ENCODE peak calls at places on chromosomes 3 and 15, in four cellular contexts. Y is cardiac muscle cell; H is naive thymus-derived CD4-positive, alpha-beta T cell; D is right lobe of liver. U is an unnamed sample. For H3K4me1, the result is how much of the 10 kb centered on the place peaks cover.

GRCh38 chr3:197023241-197023997 is 6.2 kb downstream of the MELTF start:
- DNase-seq in Y (no peak), D (no peak), H (no peak), U (no peak)

GRCh38 chr3:58325525-58325992 is 7.1 kb upstream of the PXK start:
- DNase-seq in D (no peak), H (no peak), Y (peak), U (no peak)

GRCh38 chr3:25603703-25604102 is 61.0 kb downstream of the TOP2B start:
- DNase-seq in D (no peak), Y (peak), H (no peak), U (no peak)

GRCh38 chr3:4855676-4856075 is 123.6 kb upstream of the BHLHE40 start:
- DNase-seq in H (no peak), Y (no peak), D (no peak), U (no peak)

GRCh38 chr3:79517766-79518413 is 249.9 kb downstream of the ROBO1 start:
- DNase-seq in Y (peak), D (no peak), H (no peak), U (no peak)

GRCh38 chr3:25441234-25441856 is 13.3 kb downstream of the RARB start:
- DNase-seq in Y (no peak), D (no peak), H (no peak), U (no peak)

GRCh38 chr3:170572665-170573253 is 13.1 kb downstream of the SLC7A14 start:
- DNase-seq in Y (peak), D (no peak), H (no peak), U (no peak)

GRCh38 chr3:34229871-34230270 is 431.4 kb downstream of the PDCD6IP start:
- DNase-seq in D (no peak), Y (no peak), H (no peak), U (no peak)

GRCh38 chr15:53115563-53115962 is 325.4 kb upstream of the ONECUT1 start:
- DNase-seq in Y (no peak), H (no peak), D (no peak), U (no peak)

GRCh38 chr3:12148183-12148940 is 10.3 kb downstream of the TIMP4 start:
- DNase-seq in Y (peak), D (no peak), H (no peak), U (no peak)

GRCh38 chr3:98982336-98982735 is 80.8 kb upstream of the DCBLD2 start:
- DNase-seq in H (no peak), Y (no peak), D (no peak), U (no peak)

GRCh38 chr3:38613426-38613825 is 36.1 kb downstream of the SCN5A start:
- DNase-seq in Y (no peak), D (no peak), H (no peak), U (no peak)

GRCh38 chr15:29226431-29227216 is 43.0 kb downstream of the NSMCE3 start:
- DNase-seq in D (no peak), Y (no peak), H (no peak), U (no peak)

GRCh38 chr3:134004841-134005240 is 24.9 kb downstream of the SLCO2A1 start:
- DNase-seq in D (no peak), H (no peak), Y (no peak), U (no peak)

GRCh38 chr3:161559177-161559998 is 62.8 kb downstream of the OTOL1 start:
- DNase-seq in Y (peak), D (no peak), H (no peak), U (no peak)

GRCh38 chr15:42138968-42139386 is 17.5 kb downstream of the PLA2G4F start:
- DNase-seq in Y (no peak), D (no peak), H (no peak), U (no peak)

GRCh38 chr15:39651295-39651694 is 70.4 kb downstream of the THBS1 start:
- DNase-seq in H (no peak), Y (no peak), D (no peak), U (no peak)

GRCh38 chr15:87619161-87619960 is 637.2 kb downstream of the NTRK3 start:
- DNase-seq in D (no peak), Y (peak), H (no peak), U (no peak)

GRCh38 chr15:70703483-70703882 is 59.9 kb downstream of the UACA start:
- DNase-seq in Y (peak), D (no peak), H (no peak), U (no peak)

GRCh38 chr15:98744506-98744905 is 96.2 kb downstream of the IGF1R start:
- DNase-seq in H (no peak), Y (no peak), D (no peak), U (no peak)

GRCh38 chr15:58985443-58985842 is 2.0 kb upstream of the RNF111 start:
- DNase-seq in D (peak), Y (peak), H (no peak), U (no peak)

GRCh38 chr3:181616088-181617070 is 95.3 kb upstream of the SOX2 start:
- DNase-seq in D (no peak), Y (no peak), H (no peak), U (no peak)

GRCh38 chr15:69730281-69731235 is 277.9 kb downstream of the RPLP1 start:
- DNase-seq in D (no peak), Y (no peak), H (no peak), U (no peak)

GRCh38 chr3:188524057-188524456 is 370.1 kb downstream of the LPP start:
- DNase-seq in Y (no peak), D (no peak), H (no peak), U (no peak)

GRCh38 chr3:52315977-52316764 is at the start of gene DNAH1:
- DNase-seq in Y (no peak), D (no peak), H (no peak), U (no peak)

GRCh38 chr15:90336705-90337141 is 15.4 kb upstream of the ZNF774 start:
- DNase-seq in D (no peak), H (no peak), Y (no peak), U (no peak)

GRCh38 chr3:186461141-186461540 is 83.0 kb downstream of the CRYGS start:
- DNase-seq in Y (peak), H (no peak), D (no peak), U (no peak)

GRCh38 chr3:5891721-5892120 is 704.2 kb downstream of the EDEM1 start:
- DNase-seq in D (no peak), H (no peak), Y (no peak), U (no peak)

GRCh38 chr3:143970773-143971366 is 753 bp upstream of the DIPK2A start:
- DNase-seq in Y (no peak), H (peak), D (peak), U (peak)

GRCh38 chr15:88018865-88019626 is 237.5 kb downstream of the NTRK3 start:
- DNase-seq in H (no peak), Y (peak), D (no peak), U (no peak)

GRCh38 chr15:81091889-81092558 is 42.0 kb upstream of the CFAP161 start:
- DNase-seq in Y (peak), D (no peak), H (no peak), U (no peak)

GRCh38 chr3:149245738-149246451 is 24.3 kb upstream of the CP start:
- DNase-seq in Y (peak), D (no peak), H (no peak), U (no peak)

GRCh38 chr3:90041995-90042394 is 934.6 kb downstream of the EPHA3 start:
- DNase-seq in D (no peak), H (no peak), Y (no peak), U (no peak)

GRCh38 chr3:72134989-72135451 is 350.1 kb upstream of the PROK2 start:
- DNase-seq in H (no peak), D (no peak), Y (no peak), U (no peak)

GRCh38 chr15:21262851-21263400 is 177.4 kb downstream of the POTEB3 start:
- DNase-seq in H (no peak), Y (no peak), D (no peak), U (no peak)

GRCh38 chr3:73094951-73095350 is 33.5 kb downstream of the EBLN2 start:
- DNase-seq in D (no peak), H (no peak), Y (peak), U (no peak)

GRCh38 chr3:156691920-156692319 is 17.5 kb downstream of the TIPARP start:
- DNase-seq in Y (peak), H (no peak), D (no peak), U (no peak)

GRCh38 chr3:156687023-156687422 is 12.6 kb downstream of the TIPARP start:
- DNase-seq in Y (no peak), D (no peak), H (no peak), U (no peak)

GRCh38 chr3:156685752-156686151 is 11.4 kb downstream of the TIPARP start:
- DNase-seq in D (no peak), Y (no peak), H (no peak), U (no peak)

GRCh38 chr3:156689589-156689988 is 15.2 kb downstream of the TIPARP start:
- DNase-seq in D (no peak), H (no peak), Y (no peak), U (no peak)

DNA sequence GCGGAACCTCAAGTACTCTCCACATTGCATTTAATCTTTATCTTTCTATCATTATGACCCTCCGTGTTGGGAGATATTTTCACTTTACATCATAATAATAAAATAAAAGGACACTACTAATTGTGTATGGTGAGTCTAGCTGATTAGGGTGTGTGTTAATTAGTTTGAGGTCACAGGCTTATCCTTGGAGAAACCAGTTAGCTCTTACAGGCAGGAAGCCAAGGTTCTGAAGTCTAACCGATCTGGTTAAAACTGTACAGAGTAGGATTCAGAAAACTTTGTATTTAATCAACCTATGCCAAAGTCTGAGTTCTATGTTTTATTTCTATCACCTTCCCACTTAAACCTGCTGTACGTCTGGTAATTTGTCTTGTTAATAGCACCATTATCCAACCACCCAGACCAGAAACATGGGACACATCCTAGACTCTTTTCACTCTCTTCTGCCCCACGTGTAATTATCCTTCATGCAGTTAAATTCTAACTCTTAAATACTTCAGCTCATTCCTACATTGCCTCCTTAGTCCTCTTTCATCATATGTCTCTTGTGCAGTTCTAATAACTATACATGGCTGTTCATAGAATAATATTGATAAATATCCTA is 14.6 kb downstream of the TIPARP start:
- DNase-seq in H (no peak), Y (no peak), D (no peak), U (no peak)
- H3K4me1 ChIP-seq in H (under half), Y (half or more), D (under half), U (under half)

DNA sequence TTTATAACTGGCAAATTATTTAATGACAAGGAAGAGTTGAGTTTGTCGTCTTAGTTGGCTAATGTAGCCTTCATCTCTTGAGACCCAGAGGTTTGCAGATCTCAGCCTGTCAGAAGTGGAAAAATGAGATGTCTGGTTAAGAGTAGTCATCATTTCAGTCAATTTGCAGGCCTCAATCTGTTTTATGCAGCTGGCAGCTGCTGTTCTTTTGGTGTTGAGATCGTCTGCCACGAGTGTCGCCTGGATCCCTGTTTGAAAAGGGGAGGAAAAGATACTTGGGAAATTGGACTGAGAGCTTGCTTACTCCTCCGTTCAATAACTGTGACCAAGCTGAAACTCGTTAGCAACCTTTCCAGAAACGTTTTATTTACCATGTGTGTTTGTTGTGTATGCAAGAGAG is 2.3 kb downstream of the PHLDB2 start:
- DNase-seq in Y (no peak), H (no peak), D (no peak), U (no peak)
- H3K27ac ChIP-seq in Y (peak), H (no peak), D (peak), U (peak)

GRCh38 chr3:159787794-159788205 is 200.8 kb upstream of the IL12A start:
- DNase-seq in Y (peak), D (no peak), H (no peak), U (no peak)

GRCh38 chr3:159786489-159787181 is 202.0 kb upstream of the IL12A start:
- DNase-seq in D (no peak), H (no peak), Y (no peak), U (no peak)

GRCh38 chr3:159787191-159787590 is 201.4 kb upstream of the IL12A start:
- DNase-seq in D (no peak), Y (peak), H (no peak), U (no peak)

GRCh38 chr3:159788987-159789386 is 199.6 kb upstream of the IL12A start:
- DNase-seq in D (no peak), H (no peak), Y (no peak), U (no peak)

GRCh38 chr3:159788291-159788690 is 200.3 kb upstream of the IL12A start:
- DNase-seq in Y (peak), D (no peak), H (no peak), U (no peak)
- H3K4me1 ChIP-seq in Y (under half), D (under half), H (under half), U (under half)

DNA sequence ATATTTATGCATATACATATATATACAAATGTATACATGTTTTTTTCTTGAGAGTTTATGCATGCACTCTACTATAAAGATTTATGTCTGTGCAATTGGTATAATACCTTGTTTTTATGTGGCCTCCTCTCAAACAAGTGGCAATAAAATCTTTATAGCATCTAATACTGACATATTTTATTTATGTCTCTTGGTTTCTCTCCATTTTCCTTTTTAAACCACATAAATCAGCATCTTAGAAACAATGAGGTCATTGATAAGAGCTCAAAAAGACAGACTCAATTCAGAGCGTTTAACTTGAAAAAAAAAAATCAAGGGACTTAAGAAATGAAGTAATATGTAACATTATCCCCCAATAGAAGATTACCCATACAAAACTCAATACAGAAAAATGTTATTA is 1442.2 kb upstream of the ALCAM start:
- DNase-seq in H (no peak), Y (no peak), D (no peak), U (no peak)
- H3K27ac ChIP-seq in H (no peak), Y (no peak), D (no peak), U (no peak)

GRCh38 chr3:45604596-45604995 is 10.0 kb downstream of the LIMD1 start:
- DNase-seq in H (no peak), Y (no peak), D (no peak), U (no peak)
- H3K4me1 ChIP-seq in H (under half), Y (under half), D (half or more), U (under half)

GRCh38 chr3:54698059-54698458 is 229.8 kb downstream of the LRTM1 start:
- DNase-seq in Y (no peak), H (no peak), D (no peak), U (no peak)

GRCh38 chr3:54691230-54691900 is 236.5 kb downstream of the LRTM1 start:
- DNase-seq in H (no peak), Y (peak), D (no peak), U (no peak)

GRCh38 chr3:54696313-54696712 is 231.5 kb downstream of the LRTM1 start:
- DNase-seq in D (no peak), Y (no peak), H (no peak), U (no peak)
- H3K27ac ChIP-seq in D (no peak), Y (no peak), H (no peak), U (no peak)

GRCh38 chr3:8623741-8624140 is 20.9 kb downstream of the SSUH2 start:
- DNase-seq in H (no peak), Y (no peak), D (no peak), U (no peak)

GRCh38 chr3:8622873-8623725 is 21.5 kb downstream of the SSUH2 start:
- DNase-seq in Y (peak), H (peak), D (peak), U (peak)

GRCh38 chr3:8625991-8626390 is 18.6 kb downstream of the SSUH2 start:
- DNase-seq in Y (peak), H (no peak), D (no peak), U (no peak)

GRCh38 chr3:8621872-8622271 is 22.7 kb downstream of the SSUH2 start:
- DNase-seq in H (no peak), D (no peak), Y (peak), U (no peak)

GRCh38 chr3:8624612-8625011 is 20.0 kb downstream of the SSUH2 start:
- DNase-seq in D (no peak), Y (no peak), H (no peak), U (no peak)
- H3K4me1 ChIP-seq in D (under half), Y (under half), H (under half), U (under half)

GRCh38 chr15:79090487-79091203 is at the start of gene RASGRF1:
- DNase-seq in H (no peak), D (no peak), Y (peak), U (no peak)
- H3K27ac ChIP-seq in H (no peak), D (no peak), Y (no peak), U (no peak)

GRCh38 chr3:13243571-13243970 is 170.3 kb upstream of the IQSEC1 start:
- DNase-seq in D (no peak), Y (no peak), H (no peak), U (no peak)
- H3K4me1 ChIP-seq in D (under half), Y (under half), H (under half), U (under half)